ENCODE peak calls at places on chromosomes 4 and X, in five cellular contexts. X is fibroblast of lung, L is neural crest cell, T is AG04449, E is MM.1S. Q is an unnamed sample.
A peak's percentile ranks its signal among the peaks of the same experiment; 100 is the strongest.

GRCh38 chr4:150250998-150251651 is 172.9 kb downstream of the DCLK2 start:
- DNase-seq in X (no peak), L (no peak), T (no peak), E (no peak), Q (no peak)

GRCh38 chr4:116397291-116397690 is 688.1 kb downstream of the TRAM1L1 start:
- DNase-seq in X (no peak), L (no peak), T (no peak), E (no peak), Q (no peak)

GRCh38 chr4:151990201-151990600 is 229.4 kb upstream of the GATB start:
- DNase-seq in X (no peak), L (no peak), T (peak; percentile 12), E (no peak), Q (peak; percentile 67)

GRCh38 chr4:2591189-2591588 is 54.7 kb downstream of the FAM193A start:
- DNase-seq in X (peak; percentile 32), L (no peak), T (no peak), E (no peak), Q (no peak)

GRCh38 chr4:8391972-8392371 is 48.6 kb downstream of the ACOX3 start:
- DNase-seq in X (peak; percentile 96), L (no peak), T (no peak), E (no peak), Q (no peak)

GRCh38 chr4:52824270-52824602 is 37.9 kb upstream of the RASL11B start:
- DNase-seq in X (no peak), L (no peak), T (no peak), E (no peak), Q (no peak)

GRCh38 chr4:22019676-22020075 is 71.1 kb upstream of the KCNIP4 start:
- DNase-seq in X (no peak), L (no peak), T (no peak), E (no peak), Q (no peak)

GRCh38 chr4:87806520-87806919 is 7.2 kb downstream of the IBSP start:
- DNase-seq in X (peak; percentile 7), L (no peak), T (no peak), E (no peak), Q (no peak)

GRCh38 chr4:27018076-27018475 is 157.4 kb downstream of the STIM2 start:
- DNase-seq in X (no peak), L (no peak), T (no peak), E (no peak), Q (no peak)

GRCh38 chr4:181161669-181162068 is 1081.5 kb upstream of the TENM3 start:
- DNase-seq in X (no peak), L (no peak), T (no peak), E (no peak), Q (no peak)

GRCh38 chr4:8331567-8331955 is 62.0 kb downstream of the HTRA3 start:
- DNase-seq in X (no peak), L (no peak), T (no peak), E (no peak), Q (no peak)

GRCh38 chr4:86600007-86600653 is 6.0 kb downstream of the PTPN13 start:
- DNase-seq in X (no peak), L (no peak), T (no peak), E (no peak), Q (no peak)

GRCh38 chr4:75722417-75722816 is 2.0 kb upstream of the USO1 start:
- DNase-seq in X (no peak), L (no peak), T (no peak), E (no peak), Q (no peak)

GRCh38 chr4:19969492-19969891 is 282.2 kb upstream of the SLIT2 start:
- DNase-seq in X (peak; percentile 22), L (no peak), T (no peak), E (no peak), Q (no peak)
- TF ChIP-seq CTCF in X (peak; percentile 30), L (no peak), T (peak; percentile 12), E (no peak), Q (no peak)

GRCh38 chrX:355329-356050 is 31.2 kb downstream of the PPP2R3B start:
- DNase-seq in X (no peak), L (no peak), T (no peak), E (no peak), Q (no peak)
- TF ChIP-seq CTCF in X (no peak), L (no peak), T (no peak), E (no peak), Q (no peak)

GRCh38 chr4:10226756-10227155 is 110.2 kb upstream of the WDR1 start:
- DNase-seq in X (no peak), L (no peak), T (no peak), E (no peak), Q (peak; percentile 30)
- TF ChIP-seq CTCF in X (no peak), L (no peak), T (no peak), E (no peak), Q (no peak)

DNA sequence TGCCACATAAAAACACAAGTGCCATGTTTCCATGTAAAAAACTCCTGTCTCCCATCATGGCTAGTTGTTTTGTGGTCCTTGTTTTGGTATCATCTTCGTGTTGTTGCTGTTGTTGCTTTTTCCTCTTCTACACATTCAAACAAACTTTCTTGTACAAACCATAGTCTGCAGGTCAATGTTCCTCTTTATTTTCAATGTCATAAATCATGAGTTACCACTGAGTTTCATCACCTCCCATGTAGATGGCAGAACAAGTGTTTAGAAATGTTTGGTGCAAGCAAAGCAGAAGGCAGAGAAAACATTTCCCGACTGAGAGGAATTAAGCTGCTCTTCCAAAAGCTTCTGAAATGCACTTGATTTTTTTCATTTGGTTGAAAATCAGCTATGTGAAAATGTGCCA is 166.0 kb downstream of the ANTXR2 start:
- DNase-seq in X (no peak), L (no peak), T (no peak), E (no peak), Q (no peak)
- TF ChIP-seq CTCF in X (no peak), L (no peak), T (no peak), E (no peak), Q (no peak)

DNA sequence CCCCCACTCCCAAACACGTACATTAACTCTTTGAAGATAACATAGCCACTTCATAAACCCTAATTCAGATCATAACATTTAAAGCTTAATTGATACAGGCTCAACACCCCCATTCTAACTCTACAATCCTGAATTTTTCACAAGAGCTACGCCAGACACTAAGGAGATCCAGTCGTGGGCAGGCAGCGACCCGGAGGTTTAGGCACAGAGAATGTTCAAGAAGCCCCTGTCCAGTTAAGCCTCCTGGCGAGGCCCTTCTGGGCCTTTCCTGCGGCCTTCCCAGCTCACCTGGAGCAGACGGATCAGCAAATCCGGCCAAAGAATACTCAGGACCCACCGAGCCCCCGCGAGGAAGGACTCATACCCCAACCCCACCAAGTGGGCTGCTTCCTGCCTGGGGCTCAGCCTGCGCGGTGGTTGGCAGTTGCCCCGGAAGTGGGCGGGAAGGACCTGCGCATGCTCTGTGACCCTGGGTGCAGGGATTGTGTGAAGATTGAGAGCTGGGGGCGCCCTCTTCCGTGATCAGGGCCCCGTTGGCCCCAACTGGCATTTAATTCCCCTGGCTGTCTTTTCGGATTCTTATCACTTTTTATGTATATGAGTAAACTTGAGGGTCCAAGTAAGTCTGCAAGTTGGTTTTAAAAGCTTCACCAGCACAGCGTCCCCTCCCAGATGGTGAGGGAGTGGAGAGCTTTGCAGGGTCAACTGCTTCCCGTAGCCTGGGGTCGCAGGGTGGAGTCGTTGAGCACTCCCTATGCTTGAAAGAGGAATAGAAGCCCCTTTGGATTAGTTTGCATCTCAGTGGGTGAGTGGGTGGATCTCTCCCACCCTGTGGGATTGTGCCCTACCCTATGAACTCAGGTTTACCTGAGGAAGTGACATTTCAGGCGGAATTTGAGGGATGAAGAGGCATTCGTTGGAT is at the start of gene TRIM61:
- DNase-seq in X (peak; percentile 68), L (no peak), T (no peak), E (peak; percentile 81), Q (no peak)
- TF ChIP-seq CTCF in X (peak; percentile 3), L (no peak), T (peak; percentile 2), E (peak; percentile 42), Q (no peak)

Q was measured in BJ.